ENCODE peak calls at places on chromosomes 6 and 20, in five cellular contexts. R is frontal cortex, G is NCI-H1092 treated with DMSO at 0.1 percent for 48 hours, L is pons, E is hypothalamus. D is an unnamed sample.

GRCh38 chr6:45388328-45388727 is 10.6 kb upstream of the SUPT3H start:
- DNase-seq in E (no peak), R (no peak), L (no peak), G (no peak), D (no peak)

GRCh38 chr6:144912474-144912873 is 627.3 kb downstream of the UTRN start:
- DNase-seq in R (no peak), G (no peak), L (no peak), E (no peak), D (no peak)

GRCh38 chr6:121857551-121857950 is 422.1 kb downstream of the GJA1 start:
- DNase-seq in G (no peak), E (no peak), L (no peak), R (no peak), D (no peak)

GRCh38 chr6:72657798-72658197 is 35.9 kb downstream of the KCNQ5 start:
- DNase-seq in E (no peak), G (no peak), L (no peak), R (no peak), D (no peak)

GRCh38 chr6:107348224-107348623 is 111.1 kb downstream of the PDSS2 start:
- DNase-seq in R (no peak), G (no peak), L (no peak), E (no peak), D (no peak)

GRCh38 chr20:19397676-19398075 is 185.2 kb downstream of the SLC24A3 start:
- DNase-seq in E (no peak), L (no peak), R (no peak), G (no peak), D (no peak)

GRCh38 chr6:6105472-6106036 is 98.8 kb upstream of the NRN1 start:
- DNase-seq in E (no peak), G (no peak), R (no peak), L (no peak), D (no peak)

GRCh38 chr6:37695273-37695672 is 2.4 kb downstream of the MDGA1 start:
- DNase-seq in E (no peak), R (no peak), L (no peak), G (no peak), D (no peak)